ENCODE peak calls at places on chromosomes 7 and 10, in eight cellular contexts. R is ovary, J is uterus, Y is K562, S is transverse colon, K is sigmoid colon, Q is prostate gland, M is tibial nerve. A is an unnamed sample.

GRCh38 chr7:49718755-49719154 is 54.7 kb upstream of the VWC2 start:
- DNase-seq in Y (no peak), J (no peak), R (no peak), M (no peak), Q (no peak), S (no peak), K (no peak), A (no peak)

GRCh38 chr10:60932756-60933155 is 11.2 kb downstream of the RHOBTB1 start:
- DNase-seq in R (no peak), K (no peak), M (no peak), Y (no peak), J (no peak), Q (no peak), S (no peak), A (no peak)

GRCh38 chr10:112716924-112717348 is 233.1 kb upstream of the TCF7L2 start:
- DNase-seq in R (no peak), J (no peak), Q (no peak), M (no peak), S (no peak), Y (no peak), K (no peak), A (no peak)

GRCh38 chr10:110833234-110833940 is 38.3 kb upstream of the PDCD4 start:
- DNase-seq in M (no peak), J (no peak), K (peak; percentile 50), S (no peak), R (peak; percentile 58), Q (no peak), Y (no peak), A (no peak)

GRCh38 chr7:101231644-101232043 is 6.0 kb downstream of the CLDN15 start:
- DNase-seq in K (no peak), S (no peak), Q (no peak), M (no peak), Y (no peak), R (no peak), J (no peak), A (no peak)

GRCh38 chr7:12244129-12244528 is 33.0 kb downstream of the TMEM106B start:
- DNase-seq in Q (no peak), S (peak; percentile 34), K (no peak), R (no peak), Y (peak; percentile 57), M (no peak), J (no peak), A (peak; percentile 8)

GRCh38 chr10:125124114-125124486 is 36.3 kb downstream of the CTBP2 start:
- DNase-seq in M (no peak), S (no peak), Y (no peak), R (no peak), Q (no peak), K (no peak), J (no peak), A (no peak)

GRCh38 chr7:46738713-46739220 is 817.7 kb upstream of the IGFBP3 start:
- DNase-seq in M (no peak), S (no peak), Q (no peak), Y (no peak), R (no peak), J (no peak), K (no peak), A (no peak)

GRCh38 chr10:27448926-27449325 is 55.2 kb upstream of the RAB18 start:
- DNase-seq in R (no peak), S (no peak), Q (no peak), M (no peak), K (no peak), Y (no peak), J (no peak), A (no peak)

GRCh38 chr10:27450225-27450624 is 53.9 kb upstream of the RAB18 start:
- DNase-seq in Y (no peak), M (no peak), K (no peak), R (no peak), J (no peak), Q (no peak), S (no peak), A (no peak)

GRCh38 chr10:27451054-27451453 is 53.0 kb upstream of the RAB18 start:
- DNase-seq in M (no peak), J (no peak), Y (no peak), Q (no peak), S (no peak), R (no peak), K (no peak), A (no peak)

GRCh38 chr10:27447540-27447939 is 56.6 kb upstream of the RAB18 start:
- DNase-seq in J (no peak), Y (no peak), M (no peak), S (no peak), R (no peak), K (no peak), Q (no peak), A (no peak)

DNA sequence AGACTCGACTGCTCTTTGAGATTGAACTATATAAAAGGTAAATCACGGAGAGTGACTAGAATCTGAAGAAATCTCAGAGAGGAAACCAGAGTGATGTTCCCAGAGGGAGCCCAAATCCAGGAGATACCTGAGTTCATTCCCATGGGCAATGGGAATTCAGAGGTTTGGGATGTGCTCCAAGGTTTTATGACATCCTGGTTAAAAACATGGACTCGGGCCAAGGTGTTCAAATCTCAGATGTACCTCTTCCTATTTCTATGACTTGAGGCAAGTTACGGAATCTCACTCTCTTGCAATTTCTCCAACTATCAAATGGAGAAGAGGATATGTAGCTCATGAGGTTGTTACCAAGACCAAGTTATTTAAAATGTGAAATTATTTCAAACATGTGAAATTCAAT is 54.5 kb upstream of the RAB18 start:
- DNase-seq in K (no peak), Y (no peak), M (no peak), R (no peak), J (no peak), Q (no peak), S (no peak), A (no peak)
- H3K27me3 ChIP-seq in K (no peaks in the 10 kb centered on the region), Y (no peaks in the 10 kb centered on the region), M (no peaks in the 10 kb centered on the region), R (no peaks in the 10 kb centered on the region), J (no peaks in the 10 kb centered on the region), Q (no peaks in the 10 kb centered on the region), S (no peaks in the 10 kb centered on the region), A (no peaks in the 10 kb centered on the region)

DNA sequence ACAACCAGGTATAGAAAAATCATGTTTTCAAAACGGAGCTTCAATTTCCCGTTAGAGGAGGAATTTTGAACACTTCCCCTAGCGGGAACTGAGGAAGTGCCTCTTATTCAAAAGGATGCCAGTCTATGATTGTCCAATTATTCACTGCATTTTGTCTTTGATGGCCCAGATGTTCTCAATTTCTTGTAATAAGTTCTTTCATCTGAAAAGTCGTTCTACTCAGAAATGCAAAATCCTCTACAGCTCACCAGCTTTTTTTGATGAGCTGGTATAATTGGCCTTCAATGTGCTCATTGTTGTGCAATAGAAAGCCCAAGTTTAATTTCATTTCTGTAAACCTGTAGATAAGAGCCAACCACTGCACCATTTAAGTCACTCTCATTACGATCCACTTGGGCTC is 978.8 kb upstream of the AUTS2 start:
- DNase-seq in J (no peak), M (no peak), S (no peak), Q (no peak), R (no peak), Y (no peak), K (no peak), A (no peak)
- H3K27ac ChIP-seq in J (no peak overlapping the region), M (no peak overlapping the region), S (no peak overlapping the region), Q (no peak overlapping the region), R (no peak overlapping the region), Y (no peak overlapping the region), K (no peak overlapping the region), A (no peak overlapping the region)

DNA sequence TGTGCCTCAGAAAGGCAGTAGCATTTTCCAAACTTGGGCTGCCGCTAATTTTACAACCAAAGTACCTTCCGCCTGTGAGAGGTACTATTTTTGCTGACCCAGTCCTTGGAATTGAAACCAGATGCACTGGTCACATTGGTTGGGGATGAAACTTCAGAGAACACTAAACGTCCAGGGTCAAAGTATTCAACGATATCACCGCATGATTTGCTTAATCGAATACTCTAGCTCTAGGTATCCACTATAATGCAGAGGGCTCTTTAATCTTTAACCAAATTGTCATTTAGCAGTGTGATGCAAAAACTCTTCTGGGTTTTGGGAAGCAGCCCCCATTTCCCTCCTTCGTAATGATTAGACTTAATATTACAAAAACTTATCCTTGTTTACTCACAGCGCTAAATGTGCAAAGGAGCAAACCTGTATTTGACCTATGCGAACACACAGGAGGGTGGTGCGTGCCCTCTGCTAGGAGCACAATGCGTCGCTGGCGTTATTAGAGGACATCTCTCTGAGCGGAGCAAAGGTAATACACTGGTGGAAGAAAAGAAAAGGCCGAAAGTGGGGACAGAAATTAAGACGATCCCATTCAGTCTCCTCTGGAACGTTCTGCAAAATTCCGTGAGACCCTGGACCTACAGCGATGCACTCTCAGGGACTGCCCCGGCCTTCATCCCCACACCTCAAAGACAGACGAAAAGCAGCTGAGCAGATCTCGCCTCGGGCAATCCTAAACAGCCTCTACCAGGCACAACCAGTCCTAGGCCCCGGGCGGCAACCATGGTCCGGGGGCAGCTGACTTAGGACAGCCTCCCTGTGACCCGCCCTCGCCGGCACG is 916 bp upstream of the EEPD1 start:
- DNase-seq in S (no peak), R (no peak), K (no peak), M (no peak), Y (no peak), J (no peak), Q (no peak), A (no peak)
- TF ChIP-seq POLR2A in S (peak; percentile 62), R (no peak), K (no peak), M (no peak), Y (peak; percentile 13), J (peak; percentile 24), Q (no peak), A (no peak)

GRCh38 chr7:155450558-155450827 is 7.4 kb upstream of the EN2 start:
- DNase-seq in S (no peak), J (no peak), R (no peak), Y (no peak), K (no peak), Q (no peak), M (no peak), A (no peak)

GRCh38 chr7:155449880-155450557 is 7.9 kb upstream of the EN2 start:
- DNase-seq in Y (no peak), S (no peak), R (no peak), Q (no peak), M (no peak), K (no peak), J (no peak), A (no peak)

GRCh38 chr7:155451522-155452239 is 6.2 kb upstream of the EN2 start:
- DNase-seq in K (no peak), J (no peak), Q (no peak), S (no peak), M (no peak), Y (no peak), R (no peak), A (no peak)

GRCh38 chr7:155452505-155453295 is 5.2 kb upstream of the EN2 start:
- DNase-seq in K (no peak), J (no peak), Q (no peak), R (no peak), Y (no peak), S (no peak), M (no peak), A (no peak)

GRCh38 chr7:155450828-155451521 is 7.0 kb upstream of the EN2 start:
- DNase-seq in Y (no peak), Q (no peak), M (no peak), S (no peak), R (no peak), K (no peak), J (no peak), A (no peak)
- H3K27me3 ChIP-seq in Y (peaks cover 86% of the 10 kb centered on the region), Q (peaks cover 81% of the 10 kb centered on the region), M (peaks cover 2% of the 10 kb centered on the region), S (peaks cover 98% of the 10 kb centered on the region), R (peaks cover 5% of the 10 kb centered on the region), K (peaks cover 80% of the 10 kb centered on the region), J (peaks cover 16% of the 10 kb centered on the region), A (peaks cover 77% of the 10 kb centered on the region)